ENCODE peak calls at places on chromosomes 12 and 14, in six cellular contexts. T, B, W, E, G and J are unnamed samples.

GRCh38 chr12:39103552-39104165 is 198.3 kb upstream of the CPNE8 start:
- DNase-seq in T (peak), B (no peak), W (peak), E (peak), G (no peak), J (peak)

GRCh38 chr12:122860052-122860853 is 25.0 kb downstream of the HIP1R start:
- DNase-seq in T (peak), B (no peak), W (peak), E (peak), G (peak), J (peak)

GRCh38 chr14:60303745-60304144 is 54.7 kb downstream of the PPM1A start:
- DNase-seq in T (no peak), B (no peak), W (no peak), E (no peak), G (no peak), J (peak)

GRCh38 chr14:90397401-90398314 is 829 bp downstream of the CALM1 start:
- DNase-seq in T (peak), B (no peak), W (peak), E (no peak), G (peak), J (peak)

GRCh38 chr12:71873821-71874220 is 34.3 kb downstream of the TBC1D15 start:
- DNase-seq in T (no peak), B (no peak), W (no peak), E (no peak), G (no peak), J (no peak)

GRCh38 chr12:116962197-116962596 is 51.4 kb downstream of the FBXW8 start:
- DNase-seq in T (no peak), B (no peak), W (no peak), E (no peak), G (no peak), J (no peak)

GRCh38 chr14:90538716-90539495 is 142.1 kb downstream of the CALM1 start:
- DNase-seq in T (no peak), B (no peak), W (no peak), E (no peak), G (no peak), J (no peak)

GRCh38 chr12:96907681-96908163 is 665 bp downstream of the NEDD1 start:
- DNase-seq in T (peak), B (no peak), W (peak), E (peak), G (no peak), J (peak)

GRCh38 chr12:32603858-32604257 is 75.2 kb upstream of the DNM1L start:
- DNase-seq in T (peak), B (no peak), W (peak), E (peak), G (no peak), J (peak)

GRCh38 chr12:49355913-49356312 is 9.2 kb downstream of the DNAJC22 start:
- DNase-seq in T (no peak), B (no peak), W (no peak), E (no peak), G (no peak), J (no peak)

GRCh38 chr12:52310622-52311281 is 10.4 kb downstream of the KRT83 start:
- DNase-seq in T (peak), B (no peak), W (peak), E (no peak), G (no peak), J (peak)

GRCh38 chr14:54040851-54041250 is 84.2 kb upstream of the BMP4 start:
- DNase-seq in T (peak), B (no peak), W (no peak), E (peak), G (no peak), J (no peak)

GRCh38 chr14:44803239-44803905 is 158.4 kb downstream of the KLHL28 start:
- DNase-seq in T (peak), B (no peak), W (peak), E (peak), G (no peak), J (peak)

GRCh38 chr14:94773682-94774211 is 3.8 kb upstream of the GSC start:
- DNase-seq in T (no peak), B (no peak), W (no peak), E (no peak), G (no peak), J (no peak)

GRCh38 chr14:51173863-51174262 is 66.2 kb upstream of the TMX1 start:
- DNase-seq in T (no peak), B (no peak), W (no peak), E (no peak), G (no peak), J (no peak)

GRCh38 chr12:31828057-31828456 is 99.2 kb upstream of the AMN1 start:
- DNase-seq in T (no peak), B (no peak), W (peak), E (no peak), G (no peak), J (no peak)

GRCh38 chr14:61296151-61296550 is 15.0 kb upstream of the TMEM30B start:
- DNase-seq in T (no peak), B (no peak), W (no peak), E (no peak), G (no peak), J (no peak)

GRCh38 chr12:127455347-127456265 is 811.4 kb upstream of the TMEM132C start:
- DNase-seq in T (peak), B (no peak), W (no peak), E (no peak), G (no peak), J (no peak)

DNA sequence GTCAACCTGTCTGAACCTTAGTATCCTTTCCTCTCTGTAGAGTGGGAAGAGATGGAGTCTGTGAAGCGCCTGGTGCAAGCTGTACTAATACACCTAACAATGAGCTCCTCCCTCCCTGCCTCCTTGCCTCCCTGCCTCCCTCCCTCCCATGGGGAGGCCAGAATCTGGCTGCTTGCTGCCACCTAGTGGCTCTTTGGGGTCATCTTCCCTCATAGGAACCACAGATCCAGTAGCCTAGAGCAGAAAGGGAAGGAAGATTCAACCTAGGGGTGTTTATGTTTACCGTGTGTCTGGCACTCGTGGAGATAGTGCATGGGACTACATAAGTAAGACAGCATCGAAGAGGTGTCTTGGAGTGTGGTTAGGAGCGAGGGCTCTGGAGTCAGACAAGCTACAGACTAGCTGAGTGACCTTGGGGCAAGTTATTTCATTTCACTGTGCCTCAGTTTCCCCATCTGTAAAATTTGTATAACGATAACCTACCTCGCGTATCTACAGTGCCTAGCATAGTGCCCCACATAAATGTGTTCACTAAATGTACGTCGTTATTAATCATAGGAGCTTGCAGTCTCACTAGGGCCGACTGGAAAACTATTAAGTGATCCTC is 35.5 kb upstream of the TSPAN9 start:
- DNase-seq in T (peak), B (no peak), W (peak), E (peak), G (peak), J (peak)
- TF ChIP-seq CTCF in T (peak), B (peak), W (peak), E (peak), G (peak), J (peak)

DNA sequence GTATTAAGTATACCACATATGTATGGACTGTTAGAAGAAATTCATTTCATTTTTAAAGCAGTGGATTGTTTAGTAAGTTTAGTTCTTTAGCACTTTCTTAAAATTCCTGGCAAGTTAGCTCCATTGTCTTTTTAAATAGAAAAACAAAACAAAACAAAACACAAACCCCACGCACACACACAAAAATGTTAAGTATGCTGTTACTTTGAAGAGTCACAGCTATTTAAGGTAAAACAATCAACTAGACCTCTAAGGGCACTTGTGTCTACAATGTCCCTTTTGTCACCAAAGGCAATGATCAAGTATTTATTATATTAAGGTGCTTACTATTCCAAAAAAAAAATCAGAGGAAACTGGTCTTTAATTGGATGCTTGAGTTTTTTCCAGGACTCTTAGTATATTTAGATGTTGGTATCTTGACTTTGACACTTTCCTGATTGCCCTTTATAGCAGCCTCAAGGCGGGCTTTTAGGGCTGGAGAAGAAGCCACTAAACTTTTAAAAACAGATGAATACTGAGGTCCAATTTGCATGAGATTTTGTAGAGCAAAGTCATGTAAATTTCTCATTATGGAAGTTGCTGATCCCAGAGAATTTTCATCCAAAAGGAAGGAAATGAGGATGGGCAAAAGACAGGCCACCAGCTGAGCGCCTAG is 85.5 kb upstream of the HECTD1 start:
- DNase-seq in T (no peak), B (no peak), W (peak), E (no peak), G (no peak), J (no peak)
- H3K4me3 ChIP-seq in T (no peak), B (no peak), W (no peak), E (no peak), G (no peak), J (no peak)

GRCh38 chr12:120962487-120963054 is 15.8 kb upstream of the HNF1A start:
- DNase-seq in T (no peak), B (no peak), W (no peak), E (no peak), G (no peak), J (no peak)
- TF ChIP-seq CTCF in T (no peak), B (no peak), W (no peak), E (no peak), G (no peak), J (no peak)

GRCh38 chr14:56798447-56799326 is 11.6 kb downstream of the OTX2 start:
- DNase-seq in T (no peak), B (no peak), W (no peak), E (no peak), G (no peak), J (no peak)
- H3K4me3 ChIP-seq in T (no peak), B (peak), W (no peak), E (no peak), G (no peak), J (no peak)

DNA sequence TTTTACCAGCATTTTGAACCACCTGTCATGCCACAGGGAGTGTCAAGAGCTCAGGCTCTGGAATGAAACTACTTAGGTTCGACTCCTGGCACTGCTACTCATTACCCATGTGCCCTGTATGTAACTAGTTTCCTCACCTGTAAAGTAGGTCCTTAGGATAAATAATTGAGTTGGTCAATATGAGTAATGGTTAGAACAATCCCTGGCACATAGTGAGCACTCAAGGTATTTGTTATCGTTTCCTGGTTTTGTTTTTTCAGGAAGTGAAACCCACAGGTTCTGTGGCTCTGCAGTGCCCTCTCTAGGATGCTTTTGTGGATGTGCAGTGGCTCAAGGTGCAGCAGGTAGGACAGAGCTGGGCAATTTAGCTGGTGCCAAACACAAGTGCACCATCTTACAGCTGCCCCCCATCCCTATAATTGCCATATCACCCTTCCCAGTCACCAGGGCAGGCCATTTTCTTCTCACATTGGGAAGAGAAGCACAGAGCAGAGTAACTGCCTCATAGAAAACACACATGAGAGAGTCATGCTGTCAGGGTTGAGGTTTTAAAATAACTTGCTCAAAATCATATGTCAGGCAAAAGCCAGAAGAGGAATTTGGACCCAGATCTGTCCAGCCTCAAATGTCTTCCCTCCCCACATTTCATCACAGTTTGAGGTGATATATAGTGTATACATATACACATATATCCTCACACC is 297.5 kb downstream of the RPAP3 start:
- DNase-seq in T (no peak), B (no peak), W (no peak), E (no peak), G (peak), J (no peak)
- TF ChIP-seq CTCF in T (peak), B (peak), W (peak), E (no peak), G (peak), J (no peak)

GRCh38 chr12:84817297-84817696 is 95.3 kb downstream of the SLC6A15 start:
- DNase-seq in T (no peak), B (no peak), W (no peak), E (no peak), G (no peak), J (no peak)

GRCh38 chr12:84826925-84827324 is 85.7 kb downstream of the SLC6A15 start:
- DNase-seq in T (no peak), B (no peak), W (no peak), E (no peak), G (no peak), J (no peak)

GRCh38 chr12:84825149-84825548 is 87.5 kb downstream of the SLC6A15 start:
- DNase-seq in T (no peak), B (no peak), W (no peak), E (no peak), G (no peak), J (no peak)

DNA sequence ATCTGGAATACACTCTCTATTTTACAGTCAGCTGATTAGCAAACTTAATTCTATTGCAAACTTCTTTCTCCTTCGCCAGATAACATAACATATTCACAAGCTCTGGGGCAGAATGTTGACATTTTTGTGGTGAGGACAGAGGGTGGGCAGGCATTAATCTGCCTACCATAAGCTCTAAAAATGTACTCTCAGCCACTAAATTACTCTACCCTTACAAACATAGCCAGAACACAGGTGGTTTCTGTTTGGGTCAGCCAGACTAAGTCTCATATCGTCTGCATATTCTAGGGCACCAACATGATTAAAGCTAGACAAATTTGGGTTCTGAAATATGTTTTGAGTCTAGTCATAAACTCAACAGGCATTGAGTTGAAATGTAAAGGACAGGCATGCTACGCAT is 90.1 kb downstream of the SLC6A15 start:
- DNase-seq in T (peak), B (no peak), W (no peak), E (no peak), G (no peak), J (peak)
- H3K4me3 ChIP-seq in T (no peak), B (no peak), W (no peak), E (no peak), G (no peak), J (no peak)

GRCh38 chr12:100877776-100878175 is 83.2 kb downstream of the ANO4 start:
- DNase-seq in T (peak), B (no peak), W (no peak), E (no peak), G (no peak), J (no peak)
- TF ChIP-seq CTCF in T (peak), B (no peak), W (peak), E (peak), G (no peak), J (peak)